ENCODE peak calls at places on chromosomes 2 and 18, in seven cellular contexts. U is choroid plexus epithelial cell, L is left ventricle myocardium inferior, N is AG04450, S is PC-9, G is PC-3, Q is cardiac fibroblast. O is an unnamed sample.

GRCh38 chr2:230814616-230815015 is 50.1 kb upstream of the ITM2C start:
- DNase-seq in U (peak), L (no peak), N (peak), S (no peak), G (peak), Q (peak), O (no peak)

GRCh38 chr2:133676392-133677130 is 108.3 kb upstream of the NCKAP5 start:
- DNase-seq in U (peak), L (no peak), N (peak), S (no peak), G (no peak), Q (peak), O (peak)

GRCh38 chr18:56233595-56233994 is 404.8 kb downstream of the TXNL1 start:
- DNase-seq in U (peak), L (no peak), N (peak), S (no peak), G (peak), Q (peak), O (peak)

GRCh38 chr2:39059366-39059952 is 61.4 kb downstream of the SOS1 start:
- DNase-seq in U (peak), L (no peak), N (peak), S (peak), G (peak), Q (peak), O (peak)

GRCh38 chr18:43970656-43971055 is 693.4 kb upstream of the SYT4 start:
- DNase-seq in U (peak), L (no peak), N (no peak), S (no peak), G (peak), Q (no peak), O (peak)

GRCh38 chr2:54038835-54039234 is 68.0 kb upstream of the PSME4 start:
- DNase-seq in U (no peak), L (no peak), N (no peak), S (no peak), G (peak), Q (peak), O (no peak)

GRCh38 chr2:226031078-226031937 is 631.8 kb downstream of the NYAP2 start:
- DNase-seq in U (peak), L (peak), N (peak), S (peak), G (peak), Q (peak), O (peak)

GRCh38 chr2:42927334-42928160 is 135.2 kb upstream of the HAAO start:
- DNase-seq in U (no peak), L (peak), N (no peak), S (no peak), G (no peak), Q (no peak), O (no peak)

GRCh38 chr2:120736955-120737801 is 1.5 kb downstream of the GLI2 start:
- DNase-seq in U (peak), L (peak), N (peak), S (no peak), G (peak), Q (peak), O (peak)

GRCh38 chr2:10269711-10270610 is 32.7 kb upstream of the HPCAL1 start:
- DNase-seq in U (no peak), L (no peak), N (no peak), S (no peak), G (no peak), Q (no peak), O (no peak)

GRCh38 chr2:152413228-152414030 is 78.5 kb downstream of the FMNL2 start:
- DNase-seq in U (no peak), L (no peak), N (no peak), S (no peak), G (no peak), Q (peak), O (no peak)

GRCh38 chr2:38146917-38147307 is 71.0 kb upstream of the CYP1B1 start:
- DNase-seq in U (peak), L (no peak), N (peak), S (peak), G (peak), Q (peak), O (peak)

GRCh38 chr2:99715956-99716355 is 226.1 kb upstream of the REV1 start:
- DNase-seq in U (no peak), L (no peak), N (no peak), S (no peak), G (no peak), Q (no peak), O (no peak)

GRCh38 chr2:104945211-104945610 is 91.3 kb downstream of the POU3F3 start:
- DNase-seq in U (no peak), L (no peak), N (no peak), S (no peak), G (no peak), Q (no peak), O (no peak)

GRCh38 chr2:181581534-181581933 is 75.4 kb downstream of the CERKL start:
- DNase-seq in U (no peak), L (no peak), N (no peak), S (no peak), G (peak), Q (no peak), O (no peak)

GRCh38 chr2:24515335-24515734 is 24.3 kb downstream of the NCOA1 start:
- DNase-seq in U (no peak), L (no peak), N (no peak), S (no peak), G (peak), Q (peak), O (no peak)

GRCh38 chr2:182649316-182649715 is 66.7 kb upstream of the DNAJC10 start:
- DNase-seq in U (peak), L (no peak), N (no peak), S (no peak), G (peak), Q (peak), O (peak)

GRCh38 chr2:129849559-129850160 is 129.8 kb upstream of the RAB6C start:
- DNase-seq in U (peak), L (no peak), N (peak), S (peak), G (peak), Q (peak), O (peak)

GRCh38 chr18:10142056-10142455 is 228.2 kb downstream of the VAPA start:
- DNase-seq in U (no peak), L (no peak), N (no peak), S (no peak), G (no peak), Q (peak), O (no peak)

GRCh38 chr2:178756843-178757242 is 50.4 kb downstream of the TTN start:
- DNase-seq in U (peak), L (no peak), N (no peak), S (no peak), G (peak), Q (peak), O (peak)

GRCh38 chr2:127130421-127130820 is 23.5 kb upstream of the BIN1 start:
- DNase-seq in U (no peak), L (no peak), N (no peak), S (no peak), G (no peak), Q (no peak), O (no peak)

GRCh38 chr2:1707771-1708351 is 36.5 kb downstream of the PXDN start:
- DNase-seq in U (peak), L (peak), N (peak), S (no peak), G (peak), Q (peak), O (peak)

GRCh38 chr2:102932521-102932920 is 170.7 kb downstream of the TMEM182 start:
- DNase-seq in U (no peak), L (no peak), N (no peak), S (peak), G (peak), Q (no peak), O (no peak)

GRCh38 chr2:160914217-160914616 is 246.0 kb upstream of the TANK start:
- DNase-seq in U (no peak), L (no peak), N (no peak), S (no peak), G (no peak), Q (no peak), O (no peak)

GRCh38 chr2:216606551-216607527 is 26.4 kb upstream of the IGFBP2 start:
- DNase-seq in U (no peak), L (no peak), N (no peak), S (no peak), G (no peak), Q (no peak), O (no peak)

GRCh38 chr18:22074343-22075070 is 94.9 kb upstream of the GATA6 start:
- DNase-seq in U (peak), L (no peak), N (no peak), S (no peak), G (no peak), Q (no peak), O (no peak)

GRCh38 chr2:15647622-15648590 is 56.2 kb downstream of the DDX1 start:
- DNase-seq in U (no peak), L (no peak), N (no peak), S (no peak), G (no peak), Q (no peak), O (no peak)

GRCh38 chr2:181772777-181773176 is 92.5 kb upstream of the NEUROD1 start:
- DNase-seq in U (no peak), L (no peak), N (no peak), S (no peak), G (no peak), Q (no peak), O (no peak)

GRCh38 chr2:240105982-240106381 is 30.1 kb downstream of the COPS9 start:
- DNase-seq in U (no peak), L (no peak), N (no peak), S (no peak), G (no peak), Q (no peak), O (no peak)

GRCh38 chr18:49811151-49811938 is 2.0 kb downstream of the ACAA2 start:
- DNase-seq in U (no peak), L (no peak), N (no peak), S (no peak), G (peak), Q (no peak), O (no peak)
- H3K4me3 ChIP-seq in U (no peak), L (peak), N (no peak), S (peak), G (no peak), Q (no peak), O (no peak)

GRCh38 chr2:232875256-232876070 is 5.4 kb downstream of the SNORC start:
- DNase-seq in U (no peak), L (no peak), N (no peak), S (no peak), G (peak), Q (no peak), O (no peak)
- H3K4me3 ChIP-seq in U (no peak), L (peak), N (no peak), S (peak), G (peak), Q (no peak), O (peak)

DNA sequence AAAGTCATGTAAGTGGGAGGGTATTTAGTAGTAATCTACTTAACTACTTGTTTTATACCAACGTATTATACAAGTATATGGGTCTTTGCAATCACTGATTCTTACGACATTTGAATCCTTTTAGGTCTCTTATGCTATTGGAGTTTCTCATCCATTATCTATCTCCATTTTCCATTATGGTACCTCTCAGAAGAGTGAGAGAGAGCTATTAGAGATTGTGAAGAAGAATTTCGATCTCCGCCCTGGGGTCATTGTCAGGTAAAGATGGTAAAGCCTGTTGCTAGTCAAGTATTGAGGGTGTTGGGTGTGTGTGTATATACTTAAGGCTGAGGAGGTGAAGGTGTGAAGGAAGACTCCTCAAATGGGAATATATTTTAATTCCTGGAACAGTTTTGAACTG is 3.8 kb downstream of the MAT2A start:
- DNase-seq in U (no peak), L (no peak), N (no peak), S (no peak), G (no peak), Q (no peak), O (no peak)
- H3K4me3 ChIP-seq in U (no peak), L (peak), N (peak), S (peak), G (peak), Q (no peak), O (peak)

DNA sequence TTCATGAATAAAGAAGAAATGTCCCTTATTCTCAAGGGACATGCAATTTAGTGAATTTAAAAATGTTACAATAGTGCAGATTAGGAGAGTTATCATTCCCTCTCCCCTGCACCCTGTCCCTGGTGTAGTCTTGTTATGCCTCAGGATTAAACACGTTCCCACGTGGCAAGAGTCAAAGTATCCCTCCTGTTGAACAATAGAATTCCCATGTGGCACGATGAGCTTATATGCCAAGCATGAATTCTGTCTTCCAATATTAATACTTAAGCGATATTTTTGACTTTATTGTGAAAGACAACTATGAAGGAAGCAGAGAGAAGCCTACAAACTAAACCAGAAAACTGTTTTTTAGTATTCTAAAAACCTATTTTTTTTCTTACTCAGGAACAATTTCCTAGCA is 36.7 kb upstream of the SPAG16 start:
- DNase-seq in U (no peak), L (no peak), N (no peak), S (no peak), G (no peak), Q (peak), O (no peak)
- H3K4me3 ChIP-seq in U (no peak), L (no peak), N (no peak), S (no peak), G (no peak), Q (no peak), O (no peak)

DNA sequence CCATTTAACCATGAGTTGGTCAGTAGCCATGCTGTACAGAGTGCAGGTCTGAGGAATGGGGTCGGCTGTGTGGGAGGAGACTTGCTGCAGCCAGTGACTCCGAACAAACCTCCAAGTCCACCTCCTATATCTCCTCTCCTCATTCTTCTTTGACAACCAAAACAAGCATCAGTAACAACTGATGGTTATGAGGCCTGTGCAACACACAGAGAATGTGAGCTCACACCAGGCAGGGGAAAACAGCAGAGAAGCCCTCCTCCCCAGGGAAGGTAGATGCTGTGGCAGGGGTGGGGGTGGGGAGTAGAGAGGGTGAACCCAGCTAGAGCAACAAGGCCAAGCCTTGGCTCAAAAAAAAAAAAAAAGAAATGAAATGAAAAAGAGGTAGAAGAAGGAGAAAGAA is 12.3 kb upstream of the CNGA3 start:
- DNase-seq in U (peak), L (no peak), N (no peak), S (peak), G (no peak), Q (peak), O (no peak)
- H3K4me3 ChIP-seq in U (no peak), L (no peak), N (no peak), S (no peak), G (peak), Q (no peak), O (no peak)

DNA sequence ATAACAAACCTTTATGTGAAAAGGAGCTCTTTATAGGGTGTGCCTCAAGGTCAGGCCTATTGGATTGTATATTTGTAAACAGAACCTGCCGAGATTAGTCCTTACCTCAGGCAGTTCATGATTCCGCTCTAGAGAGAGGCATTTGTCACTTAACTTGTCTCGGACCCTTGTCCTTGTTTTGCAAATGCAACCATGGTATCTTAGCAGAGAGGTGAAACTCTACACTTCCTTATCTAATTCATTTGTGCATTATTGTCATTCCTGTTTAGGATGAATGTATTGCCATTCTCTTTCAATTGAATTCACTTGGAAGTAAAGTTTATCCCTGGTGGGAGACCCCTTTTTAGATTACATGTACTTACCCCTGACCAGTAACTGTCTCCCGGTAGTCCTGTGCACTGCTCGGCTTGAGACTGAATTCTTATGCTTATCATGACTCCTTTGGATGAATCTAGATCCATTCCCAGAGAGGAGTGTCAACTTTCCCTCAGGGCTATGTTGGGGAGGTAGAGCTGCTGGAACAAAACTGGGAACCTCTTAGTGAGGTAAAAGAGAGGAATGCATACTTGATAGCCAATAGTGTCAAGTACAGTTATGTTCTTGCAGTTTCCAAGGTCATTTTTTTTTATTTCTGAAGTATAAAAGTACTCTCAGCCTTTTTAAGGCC is 46.6 kb downstream of the SGPP2 start:
- DNase-seq in U (no peak), L (no peak), N (no peak), S (peak), G (no peak), Q (no peak), O (no peak)
- H3K4me3 ChIP-seq in U (no peak), L (peak), N (no peak), S (no peak), G (no peak), Q (no peak), O (no peak)

DNA sequence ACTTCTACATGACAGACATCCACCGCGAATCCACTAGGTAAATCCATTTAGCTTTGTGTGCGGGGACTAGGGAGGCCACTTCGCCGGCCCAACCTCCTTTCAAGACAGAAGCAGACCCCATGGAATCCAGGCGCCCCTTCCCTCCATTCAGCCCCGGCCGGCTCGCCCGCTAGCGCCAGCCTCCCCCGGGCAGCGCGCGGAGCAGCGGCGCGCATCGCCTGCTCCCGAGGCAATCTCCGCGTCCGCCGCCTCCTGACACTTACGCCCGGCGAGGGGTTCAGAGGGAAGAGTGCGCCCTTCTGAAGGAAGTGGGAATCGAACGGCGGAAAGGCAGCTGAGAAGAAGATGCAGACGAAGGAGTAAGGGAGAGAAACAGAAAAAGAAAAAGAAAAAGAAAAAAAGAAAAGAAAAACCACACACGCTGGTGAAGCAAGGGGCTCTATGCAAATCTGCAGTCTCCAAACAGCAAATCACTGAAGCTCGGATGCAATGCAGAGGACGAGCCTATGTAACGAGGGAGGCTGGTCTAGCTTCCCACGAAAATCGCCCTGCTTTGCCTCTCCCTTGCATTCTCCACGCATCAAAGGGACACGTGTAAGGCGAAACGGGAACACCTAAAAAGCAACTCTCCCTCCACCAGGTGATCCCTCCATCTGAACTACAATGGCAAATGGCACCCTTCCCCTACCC is 684.4 kb downstream of the NRXN1 start:
- DNase-seq in U (no peak), L (no peak), N (no peak), S (no peak), G (no peak), Q (no peak), O (no peak)
- H3K4me3 ChIP-seq in U (no peak), L (peak), N (no peak), S (no peak), G (no peak), Q (no peak), O (peak)

GRCh38 chr2:172021955-172022354 is 22.2 kb downstream of the METAP1D start:
- DNase-seq in U (peak), L (no peak), N (no peak), S (no peak), G (no peak), Q (peak), O (peak)

DNA sequence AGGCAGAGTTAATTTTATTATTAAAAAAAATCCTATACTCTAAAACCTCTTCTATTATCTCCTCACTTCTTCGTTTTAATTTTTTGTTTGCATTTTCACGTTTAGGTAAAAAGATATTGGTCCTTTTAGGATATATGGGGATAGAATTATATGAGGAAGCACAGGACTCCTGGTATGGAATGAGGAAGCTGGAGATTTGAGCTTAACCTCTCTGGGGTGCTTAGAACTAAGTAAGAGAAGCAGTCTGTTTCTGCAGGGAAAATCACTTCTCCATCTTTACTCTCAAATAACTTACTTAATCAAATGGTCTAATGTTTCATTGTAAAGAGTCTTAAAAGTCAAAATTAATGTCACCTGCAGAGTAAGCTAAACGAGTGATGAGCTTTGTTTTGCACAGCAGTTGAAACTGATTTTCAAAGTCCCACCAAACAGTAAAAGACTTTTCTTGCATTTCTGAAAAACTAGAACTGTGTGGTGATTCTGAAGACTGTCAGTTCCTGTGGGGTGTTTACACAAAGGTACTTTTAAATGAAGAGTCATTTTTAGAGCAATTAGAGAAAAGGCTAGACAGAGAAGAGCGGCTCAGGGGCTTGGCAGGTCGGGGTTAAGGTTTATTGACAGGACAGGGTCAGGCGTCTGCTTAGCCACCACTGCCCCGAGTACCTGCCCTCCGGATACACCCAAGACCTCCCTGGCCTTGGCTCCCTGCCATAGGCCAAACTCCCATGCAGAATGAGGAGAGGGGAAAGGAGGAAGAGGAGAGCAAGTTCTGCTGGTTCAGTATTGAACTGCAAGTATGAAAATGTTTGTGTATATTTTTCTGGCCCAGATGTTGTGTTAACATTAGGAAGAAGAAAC is 21.6 kb downstream of the METAP1D start:
- DNase-seq in U (peak), L (no peak), N (no peak), S (peak), G (peak), Q (no peak), O (no peak)
- H3K4me3 ChIP-seq in U (peak), L (peak), N (no peak), S (peak), G (peak), Q (no peak), O (no peak)

O was measured in skeletal muscle cell.